ENCODE peak calls at places on chromosomes 13 and 19, in four cellular contexts. X, A, W and K are unnamed samples.

GRCh38 chr19:13043285-13043684 is 48.0 kb downstream of the NFIX start:
- DNase-seq in A (no peak), X (no peak), W (no peak), K (no peak)

GRCh38 chr13:110826861-110827672 is 87.8 kb downstream of the ANKRD10 start:
- DNase-seq in A (no peak), X (no peak), W (no peak), K (no peak)

GRCh38 chr13:39417131-39417530 is 185.9 kb downstream of the LHFPL6 start:
- DNase-seq in A (no peak), W (no peak), X (no peak), K (no peak)

GRCh38 chr19:13097331-13098258 is 5.1 kb downstream of the LYL1 start:
- DNase-seq in W (no peak), A (no peak), X (no peak), K (no peak)

GRCh38 chr19:40322271-40322610 is 26.0 kb downstream of the C19orf47 start:
- DNase-seq in X (no peak), A (no peak), W (no peak), K (no peak)

GRCh38 chr19:11160119-11160768 is 4.7 kb upstream of the SPC24 start:
- DNase-seq in A (no peak), W (no peak), X (no peak), K (no peak)

GRCh38 chr19:3556423-3556977 is 886 bp downstream of the MFSD12 start:
- DNase-seq in A (no peak), W (no peak), X (no peak), K (no peak)

GRCh38 chr19:49746206-49746958 is 16.7 kb downstream of the TSKS start:
- DNase-seq in W (peak; percentile 35), A (no peak), X (peak; percentile 55), K (peak; percentile 59)

GRCh38 chr19:32351807-32352630 is 6.6 kb downstream of the ZNF507 start:
- DNase-seq in A (no peak), X (no peak), W (no peak), K (no peak)

GRCh38 chr19:31266196-31266595 is 83.0 kb downstream of the TSHZ3 start:
- DNase-seq in X (no peak), A (no peak), W (no peak), K (no peak)

GRCh38 chr19:48698046-48698445 is 2.3 kb downstream of the FUT2 start:
- DNase-seq in A (no peak), X (no peak), W (no peak), K (no peak)

GRCh38 chr13:109172099-109172498 is 542.7 kb downstream of the MYO16 start:
- DNase-seq in A (no peak), X (no peak), W (no peak), K (no peak)

GRCh38 chr19:36093687-36094086 is 17.3 kb upstream of the OVOL3 start:
- DNase-seq in X (no peak), W (peak; percentile 50), A (no peak), K (no peak)